ENCODE peak calls at places on chromosomes 1 and 21, in six cellular contexts. S, F, W, P, Q and L are unnamed samples. For H3K36me3, the result is how much of the 10 kb centered on the place peaks cover.

GRCh38 chr1:27644369-27645070 is 9.5 kb upstream of the FGR start:
- DNase-seq in S (no peak), F (no peak), W (no peak), P (no peak), Q (no peak), L (no peak)

GRCh38 chr1:77874804-77875445 is 13.5 kb upstream of the NEXN start:
- DNase-seq in S (no peak), F (no peak), W (no peak), P (no peak), Q (peak), L (peak)

GRCh38 chr21:37587203-37587602 is 220.6 kb downstream of the DYRK1A start:
- DNase-seq in S (no peak), F (no peak), W (no peak), P (no peak), Q (no peak), L (no peak)

GRCh38 chr1:232267837-232268598 is 361.9 kb downstream of the SIPA1L2 start:
- DNase-seq in S (no peak), F (no peak), W (no peak), P (no peak), Q (no peak), L (no peak)

GRCh38 chr1:110673197-110673701 is 1.5 kb downstream of the KCNA3 start:
- DNase-seq in S (peak), F (no peak), W (no peak), P (no peak), Q (no peak), L (no peak)

GRCh38 chr1:80258659-80259058 is 1252.1 kb upstream of the ADGRL4 start:
- DNase-seq in S (peak), F (no peak), W (no peak), P (no peak), Q (peak), L (peak)

GRCh38 chr1:51986718-51987117 is 3.8 kb downstream of the RAB3B start:
- DNase-seq in S (no peak), F (no peak), W (no peak), P (no peak), Q (no peak), L (no peak)

GRCh38 chr1:184524248-184524647 is 137.4 kb downstream of the C1orf21 start:
- DNase-seq in S (no peak), F (no peak), W (no peak), P (no peak), Q (no peak), L (peak)

GRCh38 chr1:198848649-198849048 is 209.8 kb downstream of the PTPRC start:
- DNase-seq in S (no peak), F (no peak), W (no peak), P (no peak), Q (no peak), L (no peak)

GRCh38 chr1:231053493-231054162 is 13.6 kb upstream of the FAM89A start:
- DNase-seq in S (no peak), F (peak), W (peak), P (no peak), Q (no peak), L (no peak)

GRCh38 chr1:56425494-56425860 is 153.9 kb downstream of the PLPP3 start:
- DNase-seq in S (no peak), F (no peak), W (no peak), P (no peak), Q (no peak), L (no peak)

GRCh38 chr21:42336065-42336464 is 14.7 kb downstream of the TFF2 start:
- DNase-seq in S (peak), F (no peak), W (no peak), P (no peak), Q (peak), L (peak)

GRCh38 chr1:213605732-213606131 is 382.0 kb upstream of the PROX1 start:
- DNase-seq in S (no peak), F (no peak), W (no peak), P (no peak), Q (no peak), L (no peak)

GRCh38 chr1:245690153-245690552 is 535.4 kb downstream of the KIF26B start:
- DNase-seq in S (no peak), F (no peak), W (no peak), P (no peak), Q (peak), L (no peak)

GRCh38 chr21:41703857-41704501 is 62.9 kb downstream of the RIPK4 start:
- DNase-seq in S (no peak), F (peak), W (no peak), P (no peak), Q (peak), L (peak)

GRCh38 chr1:117120774-117121588 is 568 bp downstream of the TRIM45 start:
- DNase-seq in S (peak), F (no peak), W (no peak), P (no peak), Q (no peak), L (no peak)

GRCh38 chr1:160048335-160048734 is 16.5 kb upstream of the PIGM start:
- DNase-seq in S (peak), F (no peak), W (no peak), P (no peak), Q (no peak), L (no peak)

GRCh38 chr1:201354151-201354900 is 23.2 kb downstream of the TNNT2 start:
- DNase-seq in S (no peak), F (no peak), W (no peak), P (peak), Q (no peak), L (no peak)

GRCh38 chr21:45290948-45291612 is 3.4 kb upstream of the POFUT2 start:
- DNase-seq in S (no peak), F (peak), W (peak), P (no peak), Q (peak), L (no peak)

GRCh38 chr1:53576381-53576801 is 117.2 kb downstream of the DMRTB1 start:
- DNase-seq in S (no peak), F (no peak), W (no peak), P (no peak), Q (no peak), L (no peak)

GRCh38 chr1:23200885-23201284 is 16.4 kb downstream of the HTR1D start:
- DNase-seq in S (no peak), F (no peak), W (peak), P (no peak), Q (no peak), L (no peak)
- H3K36me3 ChIP-seq in S (under half), F (under half), W (under half), P (under half), Q (under half), L (under half)

DNA sequence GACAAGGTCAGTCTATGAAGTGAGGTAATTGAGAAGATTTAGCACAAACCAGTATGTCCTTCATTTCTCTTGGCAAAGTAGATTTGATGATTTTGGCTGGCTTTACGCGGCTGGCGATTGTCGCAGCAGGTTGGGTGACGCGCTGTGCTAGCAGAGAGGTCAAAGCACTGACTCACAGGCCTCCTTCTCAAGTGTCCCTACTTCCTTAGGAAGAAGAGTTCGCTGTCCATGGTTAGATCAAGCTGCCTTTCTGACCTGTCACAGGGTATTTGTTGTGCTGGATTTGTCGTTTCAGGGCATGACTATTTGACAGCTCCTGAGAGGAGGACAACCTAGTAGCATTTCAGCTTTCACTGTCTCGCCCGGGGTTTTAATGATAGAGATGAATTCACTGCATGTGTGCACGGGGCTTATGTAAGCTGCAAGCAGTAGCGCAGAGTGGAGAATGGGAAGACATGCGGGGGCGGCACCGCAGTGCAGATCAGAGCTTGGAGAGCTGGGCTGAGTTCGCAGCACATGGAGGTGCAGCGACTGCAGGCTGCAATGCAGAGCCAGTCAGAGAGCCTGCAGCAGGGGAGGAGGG is 32.8 kb downstream of the XCL1 start:
- DNase-seq in S (peak), F (no peak), W (peak), P (peak), Q (no peak), L (peak)
- TF ChIP-seq CTCF in S (no peak), F (no peak), W (no peak), P (no peak), Q (no peak), L (no peak)

GRCh38 chr1:8398086-8398485 is 80.2 kb downstream of the SLC45A1 start:
- DNase-seq in S (no peak), F (no peak), W (no peak), P (no peak), Q (no peak), L (no peak)
- H3K4me3 ChIP-seq in S (no peak), F (no peak), W (no peak), P (no peak), Q (no peak), L (no peak)

GRCh38 chr1:223755432-223755792 is 43.1 kb downstream of the CAPN2 start:
- DNase-seq in S (no peak), F (no peak), W (no peak), P (no peak), Q (no peak), L (no peak)

GRCh38 chr1:223756002-223756775 is 43.9 kb downstream of the CAPN2 start:
- DNase-seq in S (no peak), F (no peak), W (no peak), P (no peak), Q (no peak), L (no peak)

GRCh38 chr1:223750730-223751572 is 38.6 kb downstream of the CAPN2 start:
- DNase-seq in S (no peak), F (no peak), W (no peak), P (no peak), Q (no peak), L (no peak)

GRCh38 chr1:223754681-223755431 is 42.5 kb downstream of the CAPN2 start:
- DNase-seq in S (no peak), F (no peak), W (no peak), P (no peak), Q (no peak), L (no peak)

GRCh38 chr1:223752721-223753515 is 40.6 kb downstream of the CAPN2 start:
- DNase-seq in S (peak), F (no peak), W (no peak), P (no peak), Q (no peak), L (no peak)
- H3K36me3 ChIP-seq in S (under half), F (half or more), W (under half), P (half or more), Q (half or more), L (half or more)

GRCh38 chr1:238457610-238458009 is 566.9 kb upstream of the ZP4 start:
- DNase-seq in S (no peak), F (no peak), W (no peak), P (no peak), Q (peak), L (peak)

GRCh38 chr1:238451006-238451405 is 560.3 kb upstream of the ZP4 start:
- DNase-seq in S (no peak), F (no peak), W (no peak), P (no peak), Q (peak), L (peak)

DNA sequence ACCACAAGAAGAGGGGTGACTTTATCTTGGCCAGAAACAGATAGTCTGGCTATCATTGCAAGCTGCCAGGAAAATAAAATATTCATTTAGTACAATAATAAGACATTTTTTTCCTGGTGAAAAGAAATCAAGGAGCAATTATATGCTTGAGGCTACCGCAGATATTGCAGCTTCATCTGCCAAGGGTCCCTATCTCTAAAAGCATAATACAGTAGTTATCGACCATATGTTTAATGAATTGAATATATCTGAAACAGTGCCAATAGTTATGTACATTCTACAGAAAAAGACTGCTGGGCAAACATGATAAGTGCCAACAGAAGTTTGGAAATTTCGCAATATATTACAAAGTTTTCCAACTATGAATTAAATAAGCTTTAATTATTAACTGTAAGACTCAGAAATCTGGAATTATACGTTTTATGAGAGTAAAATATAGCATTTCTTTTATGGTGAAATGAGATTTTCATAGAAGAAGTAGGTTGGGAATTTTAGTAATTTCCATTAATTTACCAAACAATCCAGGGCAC is 561.1 kb upstream of the ZP4 start:
- DNase-seq in S (no peak), F (no peak), W (no peak), P (no peak), Q (no peak), L (no peak)
- TF ChIP-seq CTCF in S (no peak), F (no peak), W (no peak), P (no peak), Q (no peak), L (no peak)

DNA sequence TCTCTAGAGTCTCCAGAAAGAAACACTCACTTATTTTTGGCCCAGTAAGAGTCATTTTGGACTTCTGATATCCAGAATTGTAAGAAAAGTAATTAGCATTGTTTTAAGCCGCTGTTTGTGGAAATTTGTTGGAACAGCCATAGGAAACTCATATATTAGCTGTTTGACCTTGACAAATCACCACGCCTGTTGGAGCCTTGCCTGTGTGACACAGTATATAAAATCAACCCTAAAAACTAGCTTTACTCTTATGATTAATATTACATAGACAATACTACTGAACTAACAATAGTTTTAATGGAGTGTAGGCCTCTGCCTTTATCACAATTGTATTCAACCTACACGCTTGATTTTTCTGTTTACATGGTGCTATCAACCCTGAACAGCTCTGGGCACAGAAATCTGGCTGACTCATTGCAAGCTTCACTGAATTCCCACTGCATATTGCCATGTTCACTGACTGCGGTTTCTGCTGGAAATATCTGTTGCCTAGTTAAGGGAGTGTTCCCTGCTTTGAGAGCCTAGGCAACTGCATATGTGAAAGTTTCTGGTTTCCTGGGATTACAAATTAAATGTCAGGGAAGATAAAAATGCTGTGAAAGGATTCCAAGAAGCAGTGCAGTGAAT is 419.5 kb upstream of the DEPDC1 start:
- DNase-seq in S (no peak), F (peak), W (peak), P (no peak), Q (peak), L (peak)
- H3K4me3 ChIP-seq in S (no peak), F (no peak), W (no peak), P (no peak), Q (no peak), L (no peak)

GRCh38 chr1:12386130-12386529 is 156.3 kb downstream of the VPS13D start:
- DNase-seq in S (no peak), F (no peak), W (no peak), P (no peak), Q (peak), L (peak)
- H3K36me3 ChIP-seq in S (under half), F (half or more), W (under half), P (half or more), Q (under half), L (under half)

GRCh38 chr1:96521994-96522760 is 199.4 kb upstream of the PTBP2 start:
- DNase-seq in S (no peak), F (no peak), W (no peak), P (no peak), Q (peak), L (peak)

GRCh38 chr1:96522927-96523326 is 198.7 kb upstream of the PTBP2 start:
- DNase-seq in S (no peak), F (no peak), W (no peak), P (no peak), Q (no peak), L (no peak)

GRCh38 chr1:96525657-96526613 is 195.6 kb upstream of the PTBP2 start:
- DNase-seq in S (no peak), F (no peak), W (no peak), P (no peak), Q (no peak), L (no peak)

GRCh38 chr1:96520542-96520941 is 201.0 kb upstream of the PTBP2 start:
- DNase-seq in S (no peak), F (no peak), W (no peak), P (no peak), Q (no peak), L (no peak)

GRCh38 chr1:96524100-96524499 is 197.5 kb upstream of the PTBP2 start:
- DNase-seq in S (no peak), F (no peak), W (no peak), P (no peak), Q (no peak), L (no peak)
- TF ChIP-seq CTCF in S (peak), F (no peak), W (no peak), P (no peak), Q (no peak), L (no peak)

DNA sequence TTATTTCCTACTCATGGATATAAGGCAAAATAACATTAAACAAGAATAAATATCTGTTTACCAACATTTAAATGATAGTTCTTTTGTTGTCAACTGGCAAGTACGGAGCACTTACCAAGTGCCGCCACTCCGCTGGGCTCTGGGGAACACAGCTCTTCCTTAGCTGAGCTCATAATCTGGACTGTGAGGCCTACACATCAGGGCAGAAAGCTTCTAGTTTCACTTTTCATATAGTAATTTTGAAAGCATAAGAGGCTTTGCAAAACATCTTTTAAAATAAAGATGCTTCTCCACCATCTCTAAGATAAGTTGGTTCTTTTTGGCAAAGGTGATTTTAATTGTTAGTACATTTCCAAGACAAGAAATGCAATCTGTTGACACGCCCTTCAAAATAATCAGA is 239.6 kb upstream of the C1orf105 start:
- DNase-seq in S (peak), F (peak), W (peak), P (peak), Q (peak), L (peak)
- H3K4me3 ChIP-seq in S (no peak), F (peak), W (no peak), P (peak), Q (no peak), L (no peak)